ENCODE peak calls at places on chromosomes 13 and 19, in nine cellular contexts. R is cardiac muscle cell, N is HCT116, O is A549, B is psoas muscle, F is H9, P is fibroblast of lung, L is Peyer's patch, W is heart left ventricle. M is an unnamed sample.

GRCh38 chr19:6611441-6611852 is 20.5 kb upstream of the CD70 start:
- DNase-seq in R (no peak), N (no peak), O (no peak), B (no peak), F (no peak), P (no peak), L (no peak), W (no peak), M (no peak)

GRCh38 chr13:94209110-94209509 is 270.4 kb downstream of the DCT start:
- DNase-seq in R (no peak), N (no peak), O (no peak), B (no peak), F (no peak), P (no peak), L (no peak), W (no peak), M (no peak)

GRCh38 chr13:85650613-85651012 is 148.6 kb downstream of the SLITRK6 start:
- DNase-seq in R (no peak), N (no peak), O (no peak), B (no peak), F (no peak), P (no peak), L (no peak), W (no peak), M (no peak)

GRCh38 chr13:113207890-113208423 is 512 bp downstream of the PCID2 start:
- DNase-seq in R (peak; percentile 60), N (no peak), O (peak; percentile 28), B (no peak), F (peak; percentile 47), P (peak; percentile 61), L (no peak), W (peak; percentile 36), M (no peak)

GRCh38 chr13:110301606-110302131 is 5.3 kb downstream of the COL4A1 start:
- DNase-seq in R (no peak), N (no peak), O (no peak), B (no peak), F (no peak), P (peak; percentile 83), L (no peak), W (no peak), M (no peak)

GRCh38 chr19:11479470-11480080 is 1.3 kb downstream of the ELAVL3 start:
- DNase-seq in R (peak; percentile 70), N (no peak), O (no peak), B (peak; percentile 65), F (peak; percentile 92), P (peak; percentile 15), L (peak; percentile 57), W (no peak), M (no peak)

GRCh38 chr13:98129059-98129741 is 13.7 kb upstream of the FARP1 start:
- DNase-seq in R (no peak), N (no peak), O (no peak), B (no peak), F (peak; percentile 8), P (peak; percentile 55), L (no peak), W (no peak), M (no peak)

GRCh38 chr19:20367811-20368294 is 197.7 kb downstream of the ZNF737 start:
- DNase-seq in R (peak; percentile 52), N (no peak), O (no peak), B (no peak), F (peak; percentile 75), P (no peak), L (no peak), W (no peak), M (no peak)

GRCh38 chr13:46507978-46508377 is 45.0 kb upstream of the LRCH1 start:
- DNase-seq in R (no peak), N (no peak), O (no peak), B (no peak), F (no peak), P (peak; percentile 27), L (no peak), W (no peak), M (no peak)

GRCh38 chr19:1383014-1383310 is 745 bp upstream of the NDUFS7 start:
- DNase-seq in R (no peak), N (no peak), O (no peak), B (no peak), F (no peak), P (peak; percentile 84), L (no peak), W (no peak), M (no peak)

GRCh38 chr13:77810430-77810829 is 108.2 kb downstream of the EDNRB start:
- DNase-seq in R (peak; percentile 6), N (peak; percentile 4), O (peak; percentile 25), B (no peak), F (no peak), P (peak; percentile 12), L (no peak), W (no peak), M (no peak)

GRCh38 chr13:59957438-59957837 is 206.3 kb downstream of the DIAPH3 start:
- DNase-seq in R (no peak), N (no peak), O (no peak), B (no peak), F (no peak), P (no peak), L (no peak), W (no peak), M (no peak)
- H3K9me3 ChIP-seq in R (no peaks in the 10 kb centered on the region), N (no peaks in the 10 kb centered on the region), O (no peaks in the 10 kb centered on the region), B (no peaks in the 10 kb centered on the region), F (no peaks in the 10 kb centered on the region), P (no peaks in the 10 kb centered on the region), L (no peaks in the 10 kb centered on the region), W (no peaks in the 10 kb centered on the region), M (no peaks in the 10 kb centered on the region)

DNA sequence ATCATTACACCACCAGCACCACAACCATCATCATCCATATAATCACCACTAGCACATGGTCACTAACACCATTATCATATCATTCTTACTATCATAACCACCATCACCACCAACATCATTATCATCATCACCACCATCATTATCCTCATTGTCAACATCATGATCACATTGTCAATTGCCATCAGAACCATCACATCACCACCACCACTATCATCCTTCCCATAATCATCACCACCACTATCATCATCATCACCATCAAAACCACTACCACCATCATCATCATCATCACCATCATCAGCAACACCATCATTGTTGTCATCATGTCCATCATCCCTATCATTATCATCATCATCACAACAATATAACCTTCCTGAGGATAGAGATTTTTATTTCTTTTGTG is 58.1 kb downstream of the MBD3L1 start:
- DNase-seq in R (no peak), N (no peak), O (no peak), B (no peak), F (no peak), P (no peak), L (no peak), W (no peak), M (no peak)
- H3K9me3 ChIP-seq in R (no peaks in the 10 kb centered on the region), N (no peaks in the 10 kb centered on the region), O (no peaks in the 10 kb centered on the region), B (no peaks in the 10 kb centered on the region), F (peaks cover 100% of the 10 kb centered on the region), P (no peaks in the 10 kb centered on the region), L (no peaks in the 10 kb centered on the region), W (no peaks in the 10 kb centered on the region), M (no peaks in the 10 kb centered on the region)

GRCh38 chr19:41224632-41225031 is 5.6 kb downstream of the AXL start:
- DNase-seq in R (no peak), N (no peak), O (no peak), B (no peak), F (no peak), P (no peak), L (no peak), W (no peak), M (no peak)

GRCh38 chr19:41223431-41224234 is 4.6 kb downstream of the AXL start:
- DNase-seq in R (peak; percentile 29), N (peak; percentile 49), O (peak; percentile 86), B (peak; percentile 67), F (peak; percentile 85), P (peak; percentile 96), L (no peak), W (no peak), M (no peak)

GRCh38 chr19:41219924-41220567 is 1.0 kb downstream of the AXL start:
- DNase-seq in R (peak; percentile 19), N (no peak), O (peak; percentile 59), B (peak; percentile 79), F (no peak), P (peak; percentile 72), L (no peak), W (peak; percentile 69), M (no peak)

GRCh38 chr19:41221514-41222205 is 2.6 kb downstream of the AXL start:
- DNase-seq in R (no peak), N (no peak), O (no peak), B (no peak), F (no peak), P (no peak), L (no peak), W (no peak), M (no peak)

DNA sequence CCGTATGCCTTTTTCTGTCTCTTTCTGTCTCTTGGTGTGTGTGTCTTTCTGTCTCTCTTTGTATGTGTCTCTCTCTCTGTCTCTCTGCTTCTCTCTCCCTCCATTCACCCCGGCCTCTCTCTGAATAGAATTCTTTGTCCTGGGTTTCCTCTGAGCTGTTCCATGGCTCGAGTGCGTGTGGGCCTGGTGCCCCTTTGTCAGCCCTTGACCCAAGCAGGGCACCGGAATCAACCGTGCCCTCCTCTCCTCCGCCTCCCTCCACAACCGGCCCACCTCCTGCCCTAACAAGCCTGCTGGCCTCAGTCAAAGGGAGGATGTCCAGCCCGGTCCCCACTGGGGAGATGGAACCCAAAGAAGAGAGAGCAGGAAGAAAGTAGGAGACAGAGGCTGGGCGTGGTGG is 3.2 kb downstream of the AXL start:
- DNase-seq in R (no peak), N (no peak), O (no peak), B (no peak), F (no peak), P (no peak), L (no peak), W (no peak), M (no peak)
- H3K9me3 ChIP-seq in R (no peaks in the 10 kb centered on the region), N (no peaks in the 10 kb centered on the region), O (no peaks in the 10 kb centered on the region), B (no peaks in the 10 kb centered on the region), F (no peaks in the 10 kb centered on the region), P (no peaks in the 10 kb centered on the region), L (no peaks in the 10 kb centered on the region), W (no peaks in the 10 kb centered on the region), M (no peaks in the 10 kb centered on the region)

GRCh38 chr13:100511422-100511821 is 77.2 kb downstream of the GGACT start:
- DNase-seq in R (no peak), N (no peak), O (no peak), B (no peak), F (no peak), P (no peak), L (no peak), W (no peak), M (no peak)
- H3K9me3 ChIP-seq in R (no peaks in the 10 kb centered on the region), N (no peaks in the 10 kb centered on the region), O (no peaks in the 10 kb centered on the region), B (no peaks in the 10 kb centered on the region), F (no peaks in the 10 kb centered on the region), P (no peaks in the 10 kb centered on the region), L (no peaks in the 10 kb centered on the region), W (no peaks in the 10 kb centered on the region), M (no peaks in the 10 kb centered on the region)